ENCODE peak calls at places on chromosomes 3 and 15, in eight cellular contexts. One of them, this sample, is unnamed.

GRCh38 chr3:38549082-38549481 is 52.9 kb downstream of the EXOG start:
- DNase-seq in left ventricle myocardium inferior: no peak
- DNase-seq in kidney epithelial cell: no peak
- DNase-seq in prostate gland: no peak
- DNase-seq in K562: no peak
- DNase-seq in heart left ventricle: no peak
- DNase-seq in aorta: no peak
- DNase-seq in ovary: no peak
- DNase-seq in this sample: no peak

GRCh38 chr3:57017481-57017880 is 43.0 kb upstream of the SPATA12 start:
- DNase-seq in aorta: peak
- DNase-seq in ovary: no peak
- DNase-seq in heart left ventricle: peak
- DNase-seq in prostate gland: no peak
- DNase-seq in K562: no peak
- DNase-seq in left ventricle myocardium inferior: no peak
- DNase-seq in kidney epithelial cell: no peak
- DNase-seq in this sample: no peak

GRCh38 chr3:106842151-106842550 is 535.1 kb upstream of the CCDC54 start:
- DNase-seq in aorta: no peak
- DNase-seq in kidney epithelial cell: no peak
- DNase-seq in heart left ventricle: no peak
- DNase-seq in K562: no peak
- DNase-seq in ovary: no peak
- DNase-seq in left ventricle myocardium inferior: no peak
- DNase-seq in prostate gland: no peak
- DNase-seq in this sample: no peak

GRCh38 chr3:177551431-177551836 is 354.2 kb upstream of the TBL1XR1 start:
- DNase-seq in heart left ventricle: no peak
- DNase-seq in kidney epithelial cell: no peak
- DNase-seq in K562: no peak
- DNase-seq in ovary: no peak
- DNase-seq in aorta: no peak
- DNase-seq in prostate gland: no peak
- DNase-seq in left ventricle myocardium inferior: no peak
- DNase-seq in this sample: no peak

GRCh38 chr3:39809995-39810595 is 686 bp downstream of the MYRIP start:
- DNase-seq in ovary: peak
- DNase-seq in heart left ventricle: no peak
- DNase-seq in prostate gland: no peak
- DNase-seq in K562: no peak
- DNase-seq in kidney epithelial cell: no peak
- DNase-seq in left ventricle myocardium inferior: no peak
- DNase-seq in aorta: no peak
- DNase-seq in this sample: peak

GRCh38 chr3:124664804-124665203 is 65.4 kb upstream of the UMPS start:
- DNase-seq in K562: no peak
- DNase-seq in ovary: no peak
- DNase-seq in heart left ventricle: no peak
- DNase-seq in prostate gland: no peak
- DNase-seq in aorta: peak
- DNase-seq in kidney epithelial cell: no peak
- DNase-seq in left ventricle myocardium inferior: no peak
- DNase-seq in this sample: no peak

GRCh38 chr3:144546539-144546938 is 574.9 kb downstream of the DIPK2A start:
- DNase-seq in left ventricle myocardium inferior: no peak
- DNase-seq in ovary: no peak
- DNase-seq in aorta: no peak
- DNase-seq in heart left ventricle: no peak
- DNase-seq in kidney epithelial cell: no peak
- DNase-seq in K562: no peak
- DNase-seq in prostate gland: no peak
- DNase-seq in this sample: no peak

GRCh38 chr3:25572919-25573385 is 91.8 kb downstream of the TOP2B start:
- DNase-seq in K562: no peak
- DNase-seq in left ventricle myocardium inferior: no peak
- DNase-seq in kidney epithelial cell: no peak
- DNase-seq in prostate gland: no peak
- DNase-seq in heart left ventricle: no peak
- DNase-seq in ovary: no peak
- DNase-seq in aorta: no peak
- DNase-seq in this sample: no peak

GRCh38 chr15:62426387-62426956 is 261.4 kb upstream of the C2CD4B start:
- DNase-seq in left ventricle myocardium inferior: no peak
- DNase-seq in K562: no peak
- DNase-seq in prostate gland: no peak
- DNase-seq in heart left ventricle: no peak
- DNase-seq in kidney epithelial cell: no peak
- DNase-seq in aorta: peak
- DNase-seq in ovary: no peak
- DNase-seq in this sample: no peak

GRCh38 chr3:120652281-120652680 is 29.8 kb downstream of the HGD start:
- DNase-seq in prostate gland: no peak
- DNase-seq in K562: no peak
- DNase-seq in kidney epithelial cell: no peak
- DNase-seq in ovary: no peak
- DNase-seq in heart left ventricle: no peak
- DNase-seq in aorta: no peak
- DNase-seq in left ventricle myocardium inferior: no peak
- DNase-seq in this sample: no peak

GRCh38 chr15:51536965-51537574 is 85.5 kb downstream of the DMXL2 start:
- DNase-seq in heart left ventricle: no peak
- DNase-seq in aorta: no peak
- DNase-seq in K562: peak
- DNase-seq in left ventricle myocardium inferior: no peak
- DNase-seq in prostate gland: no peak
- DNase-seq in ovary: no peak
- DNase-seq in kidney epithelial cell: no peak
- DNase-seq in this sample: peak

GRCh38 chr3:72678892-72679291 is 169.4 kb downstream of the SHQ1 start:
- DNase-seq in ovary: no peak
- DNase-seq in prostate gland: no peak
- DNase-seq in heart left ventricle: no peak
- DNase-seq in left ventricle myocardium inferior: no peak
- DNase-seq in K562: no peak
- DNase-seq in kidney epithelial cell: no peak
- DNase-seq in aorta: no peak
- DNase-seq in this sample: no peak

GRCh38 chr3:53550005-53550620 is 55.7 kb downstream of the CACNA1D start:
- DNase-seq in K562: no peak
- DNase-seq in left ventricle myocardium inferior: no peak
- DNase-seq in aorta: no peak
- DNase-seq in kidney epithelial cell: no peak
- DNase-seq in heart left ventricle: no peak
- DNase-seq in prostate gland: no peak
- DNase-seq in ovary: no peak
- DNase-seq in this sample: no peak

GRCh38 chr3:180633722-180634121 is 31.8 kb downstream of the TTC14 start:
- DNase-seq in prostate gland: no peak
- DNase-seq in kidney epithelial cell: no peak
- DNase-seq in ovary: no peak
- DNase-seq in left ventricle myocardium inferior: no peak
- DNase-seq in K562: no peak
- DNase-seq in heart left ventricle: no peak
- DNase-seq in aorta: no peak
- DNase-seq in this sample: no peak

GRCh38 chr3:161914703-161915102 is 418.1 kb downstream of the OTOL1 start:
- DNase-seq in aorta: peak
- DNase-seq in prostate gland: no peak
- DNase-seq in K562: no peak
- DNase-seq in ovary: no peak
- DNase-seq in heart left ventricle: no peak
- DNase-seq in left ventricle myocardium inferior: peak
- DNase-seq in kidney epithelial cell: peak
- DNase-seq in this sample: peak

GRCh38 chr3:156511987-156512677 is 42.8 kb downstream of the SSR3 start:
- DNase-seq in kidney epithelial cell: no peak
- DNase-seq in left ventricle myocardium inferior: no peak
- DNase-seq in heart left ventricle: no peak
- DNase-seq in K562: peak
- DNase-seq in prostate gland: no peak
- DNase-seq in aorta: no peak
- DNase-seq in ovary: no peak
- DNase-seq in this sample: no peak

GRCh38 chr15:40925863-40926658 is 3.1 kb upstream of the DLL4 start:
- DNase-seq in kidney epithelial cell: no peak
- DNase-seq in prostate gland: no peak
- DNase-seq in ovary: no peak
- DNase-seq in left ventricle myocardium inferior: no peak
- DNase-seq in aorta: no peak
- DNase-seq in K562: no peak
- DNase-seq in heart left ventricle: no peak
- DNase-seq in this sample: no peak

GRCh38 chr3:71265365-71265935 is 318.1 kb downstream of the FOXP1 start:
- DNase-seq in left ventricle myocardium inferior: no peak
- DNase-seq in ovary: no peak
- DNase-seq in K562: no peak
- DNase-seq in aorta: no peak
- DNase-seq in prostate gland: no peak
- DNase-seq in kidney epithelial cell: no peak
- DNase-seq in heart left ventricle: no peak
- DNase-seq in this sample: no peak

GRCh38 chr3:71260782-71261181 is 322.7 kb downstream of the FOXP1 start:
- DNase-seq in aorta: no peak
- DNase-seq in kidney epithelial cell: no peak
- DNase-seq in heart left ventricle: no peak
- DNase-seq in K562: no peak
- DNase-seq in ovary: no peak
- DNase-seq in prostate gland: no peak
- DNase-seq in left ventricle myocardium inferior: no peak
- DNase-seq in this sample: no peak

GRCh38 chr3:71264840-71265239 is 318.7 kb downstream of the FOXP1 start:
- DNase-seq in ovary: no peak
- DNase-seq in heart left ventricle: no peak
- DNase-seq in left ventricle myocardium inferior: no peak
- DNase-seq in K562: no peak
- DNase-seq in prostate gland: no peak
- DNase-seq in kidney epithelial cell: no peak
- DNase-seq in aorta: no peak
- DNase-seq in this sample: no peak

GRCh38 chr3:71258526-71258925 is 325.0 kb downstream of the FOXP1 start:
- DNase-seq in aorta: no peak
- DNase-seq in K562: no peak
- DNase-seq in heart left ventricle: no peak
- DNase-seq in left ventricle myocardium inferior: no peak
- DNase-seq in prostate gland: no peak
- DNase-seq in ovary: no peak
- DNase-seq in kidney epithelial cell: no peak
- DNase-seq in this sample: no peak

GRCh38 chr3:71262368-71263265 is 320.9 kb downstream of the FOXP1 start:
- DNase-seq in left ventricle myocardium inferior: no peak
- DNase-seq in ovary: no peak
- DNase-seq in aorta: no peak
- DNase-seq in kidney epithelial cell: no peak
- DNase-seq in heart left ventricle: no peak
- DNase-seq in K562: no peak
- DNase-seq in prostate gland: no peak
- DNase-seq in this sample: no peak
- H3K4me3 ChIP-seq in left ventricle myocardium inferior: no peak
- H3K4me3 ChIP-seq in ovary: no peak
- H3K4me3 ChIP-seq in aorta: no peak
- H3K4me3 ChIP-seq in kidney epithelial cell: no peak
- H3K4me3 ChIP-seq in heart left ventricle: no peak
- H3K4me3 ChIP-seq in K562: no peak
- H3K4me3 ChIP-seq in prostate gland: no peak
- H3K4me3 ChIP-seq in this sample: no peak

GRCh38 chr3:100263583-100263982 is 2.8 kb downstream of the TBC1D23 start:
- DNase-seq in left ventricle myocardium inferior: no peak
- DNase-seq in aorta: no peak
- DNase-seq in kidney epithelial cell: no peak
- DNase-seq in prostate gland: no peak
- DNase-seq in K562: no peak
- DNase-seq in heart left ventricle: no peak
- DNase-seq in ovary: no peak
- DNase-seq in this sample: no peak
- H3K4me3 ChIP-seq in left ventricle myocardium inferior: no peak
- H3K4me3 ChIP-seq in aorta: no peak
- H3K4me3 ChIP-seq in kidney epithelial cell: no peak
- H3K4me3 ChIP-seq in prostate gland: no peak
- H3K4me3 ChIP-seq in K562: peak
- H3K4me3 ChIP-seq in heart left ventricle: no peak
- H3K4me3 ChIP-seq in ovary: no peak
- H3K4me3 ChIP-seq in this sample: no peak

DNA sequence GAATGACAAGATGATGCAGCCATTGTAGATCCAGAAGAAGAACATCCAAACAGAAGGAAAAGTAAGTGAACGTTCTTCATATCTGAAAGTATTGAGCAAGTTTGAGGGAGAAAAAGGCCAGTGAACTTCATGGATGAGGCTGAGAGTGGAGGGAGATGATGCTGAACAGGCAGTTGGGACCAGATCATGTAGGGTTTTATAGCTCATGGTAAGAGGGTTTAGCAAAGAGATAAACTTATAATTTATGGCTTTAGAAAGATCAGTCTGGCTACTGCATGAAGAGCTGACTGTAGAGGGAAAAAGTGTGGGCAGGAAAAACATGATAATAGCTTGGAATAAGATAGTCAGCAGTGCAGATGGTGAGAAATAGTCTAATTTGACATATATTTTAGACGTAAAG is 192.6 kb upstream of the LPP start:
- DNase-seq in K562: no peak
- DNase-seq in prostate gland: no peak
- DNase-seq in aorta: no peak
- DNase-seq in left ventricle myocardium inferior: no peak
- DNase-seq in heart left ventricle: no peak
- DNase-seq in kidney epithelial cell: no peak
- DNase-seq in ovary: no peak
- DNase-seq in this sample: no peak
- H3K4me3 ChIP-seq in K562: no peak
- H3K4me3 ChIP-seq in prostate gland: no peak
- H3K4me3 ChIP-seq in aorta: no peak
- H3K4me3 ChIP-seq in left ventricle myocardium inferior: no peak
- H3K4me3 ChIP-seq in heart left ventricle: no peak
- H3K4me3 ChIP-seq in kidney epithelial cell: no peak
- H3K4me3 ChIP-seq in ovary: no peak
- H3K4me3 ChIP-seq in this sample: no peak

DNA sequence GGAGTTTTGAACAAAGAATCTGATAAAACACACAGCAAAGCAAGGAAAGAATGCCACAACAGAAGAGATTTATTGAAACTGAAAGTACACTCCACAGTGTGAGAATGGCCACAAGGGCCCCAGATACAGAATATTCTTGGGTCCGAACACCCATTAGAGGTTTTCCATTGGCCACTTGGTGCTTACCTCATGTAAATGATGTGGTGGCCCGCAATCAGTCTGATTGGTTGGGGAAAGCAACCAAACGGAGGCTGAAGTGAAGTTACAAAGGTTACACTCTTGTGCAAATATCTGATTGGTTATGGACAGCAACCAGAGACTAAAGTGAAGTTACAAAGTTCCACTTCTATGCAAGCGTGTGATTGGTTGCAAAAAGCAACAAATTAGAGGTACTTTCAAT is 20.4 kb downstream of the NSUN3 start:
- DNase-seq in left ventricle myocardium inferior: no peak
- DNase-seq in ovary: no peak
- DNase-seq in K562: no peak
- DNase-seq in heart left ventricle: no peak
- DNase-seq in prostate gland: no peak
- DNase-seq in aorta: no peak
- DNase-seq in kidney epithelial cell: no peak
- DNase-seq in this sample: no peak
- H3K4me3 ChIP-seq in left ventricle myocardium inferior: no peak
- H3K4me3 ChIP-seq in ovary: no peak
- H3K4me3 ChIP-seq in K562: no peak
- H3K4me3 ChIP-seq in heart left ventricle: no peak
- H3K4me3 ChIP-seq in prostate gland: no peak
- H3K4me3 ChIP-seq in aorta: no peak
- H3K4me3 ChIP-seq in kidney epithelial cell: no peak
- H3K4me3 ChIP-seq in this sample: no peak

This sample was measured in mucosa of descending colon.